ENCODE peak calls at places on chromosomes 12 and 14, in eight cellular contexts. K, H, X, C, O, P, Z and Q are unnamed samples.

GRCh38 chr14:83847102-83847501 is 1682.8 kb upstream of the FLRT2 start:
- DNase-seq in K (no peak), H (no peak), X (no peak), C (no peak), O (no peak), P (no peak), Z (no peak), Q (no peak)

GRCh38 chr14:56902413-56902812 is 92.1 kb upstream of the OTX2 start:
- DNase-seq in K (no peak), H (no peak), X (no peak), C (no peak), O (no peak), P (no peak), Z (no peak), Q (no peak)

GRCh38 chr12:124365726-124366430 is 71.0 kb downstream of the RFLNA start:
- DNase-seq in K (no peak), H (no peak), X (no peak), C (no peak), O (no peak), P (peak; percentile 76), Z (no peak), Q (no peak)

GRCh38 chr12:65707051-65707450 is 117.2 kb upstream of the HMGA2 start:
- DNase-seq in K (no peak), H (no peak), X (no peak), C (no peak), O (no peak), P (no peak), Z (no peak), Q (no peak)

GRCh38 chr12:25591132-25591531 is 38.0 kb upstream of the LMNTD1 start:
- DNase-seq in K (no peak), H (no peak), X (no peak), C (no peak), O (no peak), P (no peak), Z (no peak), Q (no peak)

GRCh38 chr12:12533238-12533829 is 29.3 kb downstream of the DUSP16 start:
- DNase-seq in K (peak; percentile 92), H (no peak), X (no peak), C (no peak), O (no peak), P (no peak), Z (no peak), Q (no peak)

GRCh38 chr12:42468341-42468821 is 121.2 kb downstream of the PRICKLE1 start:
- DNase-seq in K (no peak), H (no peak), X (no peak), C (no peak), O (no peak), P (no peak), Z (no peak), Q (no peak)

GRCh38 chr12:109088818-109089217 is 4.5 kb downstream of the ALKBH2 start:
- DNase-seq in K (no peak), H (no peak), X (no peak), C (no peak), O (no peak), P (no peak), Z (no peak), Q (no peak)

GRCh38 chr12:2682301-2683282 is 112.2 kb upstream of the FKBP4 start:
- DNase-seq in K (peak; percentile 47), H (no peak), X (no peak), C (peak; percentile 28), O (no peak), P (no peak), Z (no peak), Q (no peak)

GRCh38 chr12:8011331-8011730 is 21.2 kb upstream of the FOXJ2 start:
- DNase-seq in K (no peak), H (no peak), X (no peak), C (no peak), O (no peak), P (no peak), Z (no peak), Q (no peak)

GRCh38 chr12:115149685-115150378 is 465.9 kb upstream of the TBX3 start:
- DNase-seq in K (no peak), H (no peak), X (no peak), C (no peak), O (peak; percentile 41), P (no peak), Z (no peak), Q (peak; percentile 67)

GRCh38 chr14:89921896-89922548 is 32.5 kb downstream of the EFCAB11 start:
- DNase-seq in K (no peak), H (no peak), X (no peak), C (no peak), O (peak; percentile 72), P (no peak), Z (no peak), Q (no peak)

GRCh38 chr12:67766370-67766769 is 117.8 kb downstream of the DYRK2 start:
- DNase-seq in K (no peak), H (no peak), X (no peak), C (no peak), O (no peak), P (no peak), Z (no peak), Q (no peak)

GRCh38 chr12:67650528-67651379 is 2.2 kb downstream of the DYRK2 start:
- DNase-seq in K (peak; percentile 55), H (no peak), X (no peak), C (no peak), O (no peak), P (no peak), Z (no peak), Q (no peak)